ENCODE peak calls at places on chromosomes 4 and X, in nine cellular contexts. T is upper lobe of right lung, F is tibial artery, W is mesendoderm, R is fibroblast of lung, V is left ventricle myocardium inferior, K is cardiac muscle cell, E is brain microvascular endothelial cell, M is dorsolateral prefrontal cortex. S is an unnamed sample.

GRCh38 chrX:140354431-140355120 is 150.3 kb downstream of the SOX3 start:
- DNase-seq in F (no peak), K (no peak), R (no peak), T (no peak), M (no peak), V (no peak), W (peak; percentile 72), E (no peak), S (no peak)

GRCh38 chr4:16237715-16238114 is 11.4 kb upstream of the TAPT1 start:
- DNase-seq in K (no peak), R (no peak), M (no peak), V (no peak), T (no peak), E (no peak), F (no peak), W (no peak), S (no peak)

GRCh38 chrX:40897768-40898167 is 162.4 kb upstream of the MED14 start:
- DNase-seq in W (no peak), M (no peak), V (no peak), E (no peak), T (no peak), K (no peak), F (no peak), R (no peak), S (no peak)

GRCh38 chrX:10900585-10901289 is 210.4 kb upstream of the HCCS start:
- DNase-seq in V (no peak), K (no peak), M (no peak), F (no peak), R (peak; percentile 47), T (no peak), W (peak; percentile 7), E (peak; percentile 14), S (no peak)

GRCh38 chr4:135917016-135917415 is 1615.3 kb downstream of the PCDH18 start:
- DNase-seq in T (no peak), F (no peak), K (no peak), W (no peak), R (peak; percentile 70), E (peak; percentile 22), M (no peak), V (no peak), S (no peak)

GRCh38 chr4:188268081-188268908 is 129.1 kb downstream of the TRIML1 start:
- DNase-seq in F (no peak), W (no peak), E (no peak), K (no peak), V (no peak), T (no peak), R (no peak), M (no peak), S (no peak)

GRCh38 chr4:85637778-85638177 is 162.8 kb downstream of the ARHGAP24 start:
- DNase-seq in W (no peak), T (no peak), R (no peak), E (no peak), F (no peak), K (no peak), V (no peak), M (no peak), S (no peak)

GRCh38 chrX:151004085-151004484 is 20.9 kb downstream of the HMGB3 start:
- DNase-seq in R (no peak), M (no peak), F (no peak), T (no peak), E (no peak), W (peak; percentile 46), K (no peak), V (no peak), S (no peak)

DNA sequence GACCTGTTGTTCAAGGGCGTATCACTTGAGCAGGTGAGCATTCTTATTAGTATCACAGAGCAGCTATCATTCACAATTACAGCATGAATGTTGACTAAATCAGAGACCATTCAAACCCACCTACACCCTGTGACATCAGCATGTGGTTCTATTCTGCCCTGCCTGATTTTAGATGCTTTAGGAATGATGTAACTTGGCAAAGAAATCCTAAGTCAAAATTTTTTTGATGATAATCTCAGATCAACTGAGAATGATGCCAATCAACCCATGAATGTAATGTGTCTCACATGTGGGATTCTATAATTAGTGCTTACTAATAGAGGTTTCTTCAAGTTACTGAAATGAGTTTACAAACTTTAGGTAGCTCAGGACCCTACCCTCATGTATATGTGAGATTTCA is 13.4 kb upstream of the CHIC2 start:
- DNase-seq in R (no peak), E (peak; percentile 40), V (no peak), M (no peak), K (no peak), F (no peak), T (no peak), W (no peak), S (no peak)
- H3K27ac ChIP-seq in R (peak overlapping the region; percentile 62), E (no peak overlapping the region), V (no peak overlapping the region), M (no peak overlapping the region), K (no peak overlapping the region), F (no peak overlapping the region), T (no peak overlapping the region), W (no peak overlapping the region), S (no peak overlapping the region)

GRCh38 chrX:2640436-2641150 is 50.5 kb upstream of the CD99 start:
- DNase-seq in M (no peak), K (no peak), E (no peak), F (no peak), T (no peak), V (no peak), R (no peak), W (no peak), S (no peak)

GRCh38 chrX:2631743-2632532 is 59.2 kb upstream of the CD99 start:
- DNase-seq in R (no peak), V (no peak), M (no peak), F (no peak), W (no peak), E (no peak), T (no peak), K (no peak), S (no peak)

GRCh38 chrX:2632533-2633504 is 58.3 kb upstream of the CD99 start:
- DNase-seq in T (no peak), K (no peak), M (no peak), R (no peak), E (peak; percentile 8), F (no peak), V (no peak), W (no peak), S (no peak)

GRCh38 chrX:2638279-2638678 is 52.8 kb upstream of the CD99 start:
- DNase-seq in V (no peak), E (no peak), K (no peak), M (no peak), W (peak; percentile 23), R (no peak), F (no peak), T (no peak), S (no peak)

GRCh38 chrX:2635366-2635765 is 55.7 kb upstream of the CD99 start:
- DNase-seq in R (no peak), W (no peak), T (no peak), F (no peak), M (no peak), V (no peak), E (no peak), K (no peak), S (no peak)
- H3K4me3 ChIP-seq in R (no peak overlapping the region), W (no peak overlapping the region), T (no peak overlapping the region), F (no peak overlapping the region), M (no peak overlapping the region), V (no peak overlapping the region), E (no peak overlapping the region), K (no peak overlapping the region), S (no peak overlapping the region)

GRCh38 chr4:6674500-6675149 is 19.1 kb upstream of the S100P start:
- DNase-seq in W (peak; percentile 71), F (peak; percentile 60), M (no peak), E (peak; percentile 7), K (peak; percentile 24), T (no peak), V (no peak), R (peak; percentile 40), S (no peak)

GRCh38 chr4:6681191-6681590 is 12.5 kb upstream of the S100P start:
- DNase-seq in K (no peak), W (no peak), T (no peak), V (no peak), R (no peak), M (no peak), E (no peak), F (no peak), S (no peak)

GRCh38 chr4:6680372-6681034 is 13.2 kb upstream of the S100P start:
- DNase-seq in M (no peak), R (no peak), W (peak; percentile 57), V (no peak), T (no peak), K (no peak), F (no peak), E (no peak), S (no peak)

GRCh38 chr4:6673660-6674499 is 19.8 kb upstream of the S100P start:
- DNase-seq in K (peak; percentile 94), R (peak; percentile 97), M (peak; percentile 90), T (peak; percentile 97), F (peak; percentile 98), E (peak; percentile 86), V (peak; percentile 94), W (peak; percentile 97), S (peak; percentile 96)

DNA sequence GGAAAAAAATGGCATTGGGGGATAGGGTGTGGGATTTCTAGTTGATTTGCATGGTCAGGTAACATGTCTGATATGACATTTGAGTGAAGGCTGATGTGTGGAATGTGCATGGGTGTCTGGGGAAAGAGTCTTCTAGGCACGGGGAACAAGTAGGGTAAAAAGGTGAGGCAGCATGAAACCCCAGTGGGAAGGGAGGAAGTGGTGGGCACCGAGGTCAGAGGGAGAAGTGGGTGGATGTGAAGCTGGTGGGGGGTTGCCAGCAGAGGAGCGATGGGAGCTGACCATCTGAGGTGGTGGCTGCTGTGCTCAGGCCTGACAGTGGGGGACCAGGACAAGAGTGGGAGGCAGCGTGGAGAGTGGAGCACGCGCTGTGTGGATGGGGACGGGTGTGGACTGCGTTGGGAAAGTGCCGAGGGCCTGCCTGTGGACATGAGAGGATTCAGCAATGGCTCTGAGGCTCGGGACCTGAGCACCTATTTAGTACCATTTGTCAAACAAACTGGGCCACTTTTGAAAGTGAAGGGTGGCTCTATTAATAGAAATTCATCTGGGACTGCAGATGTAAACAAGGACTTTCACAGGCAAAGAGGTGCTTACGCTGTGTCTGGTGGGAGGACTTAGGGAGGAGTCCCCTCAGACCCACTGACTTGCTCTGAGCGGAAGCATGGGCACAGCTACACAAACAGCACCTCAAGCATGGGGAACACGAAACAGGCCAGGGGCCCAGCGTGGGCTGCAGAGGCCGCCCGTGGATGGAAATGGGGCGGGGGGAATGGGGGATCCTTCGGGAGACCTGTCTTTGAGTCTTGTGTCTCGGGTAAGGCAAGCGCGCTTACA is 16.7 kb upstream of the S100P start:
- DNase-seq in T (no peak), K (peak; percentile 24), F (no peak), W (no peak), E (no peak), R (no peak), M (no peak), V (no peak), S (no peak)
- H3K27ac ChIP-seq in T (no peak overlapping the region), K (peak overlapping the region; percentile 39), F (no peak overlapping the region), W (no peak overlapping the region), E (no peak overlapping the region), R (no peak overlapping the region), M (no peak overlapping the region), V (no peak overlapping the region), S (no peak overlapping the region)

DNA sequence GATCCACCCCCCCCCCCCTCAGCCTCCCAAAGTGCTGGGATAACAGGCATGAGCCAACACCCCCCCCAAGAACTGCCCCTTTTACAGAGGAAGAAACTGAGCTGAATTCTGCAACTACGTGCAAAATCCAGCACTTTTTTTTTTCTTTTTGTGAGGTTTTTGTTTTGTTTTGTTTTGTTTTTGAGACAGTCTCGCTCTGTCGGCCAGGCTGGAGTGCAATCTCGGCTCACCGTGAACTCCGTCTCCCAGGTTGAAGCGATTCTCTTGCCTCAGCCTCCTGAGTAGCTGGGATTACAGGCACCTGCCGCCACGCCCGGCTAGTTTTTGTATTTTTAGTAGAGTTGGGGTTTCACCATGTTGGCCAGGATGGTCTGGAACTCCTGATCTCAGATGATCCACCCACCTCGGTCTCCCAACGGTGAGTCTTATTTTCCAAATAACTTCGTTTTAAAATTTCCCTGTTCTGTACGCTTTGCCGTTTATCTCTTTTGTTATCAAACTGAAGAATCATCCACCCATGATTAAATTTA is 4.9 kb downstream of the CRLF2 start:
- DNase-seq in R (no peak), V (no peak), W (no peak), K (no peak), F (no peak), M (no peak), T (no peak), E (no peak), S (no peak)
- H3K4me3 ChIP-seq in R (no peak overlapping the region), V (no peak overlapping the region), W (no peak overlapping the region), K (no peak overlapping the region), F (no peak overlapping the region), M (no peak overlapping the region), T (no peak overlapping the region), E (no peak overlapping the region), S (no peak overlapping the region)